ENCODE peak calls at places on chromosome 19, in six cellular contexts. K is IMR-90; C is kidney epithelial cell; A is CD8-positive, alpha-beta T cell; Y is fibroblast of villous mesenchyme; S is nephron progenitor cell. G is an unnamed sample.

GRCh38 chr19:19006213-19006612 is 27.1 kb downstream of the SUGP2 start:
- DNase-seq in K (peak), C (no peak), A (no peak), Y (no peak), S (no peak), G (no peak)

GRCh38 chr19:28638445-28638844 is 574.5 kb downstream of the UQCRFS1 start:
- DNase-seq in K (no peak), C (no peak), A (no peak), Y (no peak), S (no peak), G (no peak)

GRCh38 chr19:10892256-10892655 is 20.9 kb downstream of the CARM1 start:
- DNase-seq in K (no peak), C (no peak), A (no peak), Y (no peak), S (no peak), G (no peak)

GRCh38 chr19:5425260-5425659 is 30.0 kb upstream of the ZNRF4 start:
- DNase-seq in K (no peak), C (no peak), A (no peak), Y (no peak), S (no peak), G (no peak)

GRCh38 chr19:14021474-14021873 is 6.5 kb upstream of the RLN3 start:
- DNase-seq in K (no peak), C (no peak), A (no peak), Y (no peak), S (peak), G (no peak)

GRCh38 chr19:33668968-33669367 is 47.2 kb downstream of the CHST8 start:
- DNase-seq in K (no peak), C (no peak), A (no peak), Y (no peak), S (no peak), G (no peak)

GRCh38 chr19:54332149-54332548 is 6.8 kb downstream of the LILRA4 start:
- DNase-seq in K (no peak), C (no peak), A (no peak), Y (no peak), S (no peak), G (no peak)

GRCh38 chr19:6062274-6062673 is 48.0 kb downstream of the RFX2 start:
- DNase-seq in K (no peak), C (no peak), A (peak), Y (peak), S (no peak), G (no peak)

GRCh38 chr19:45527731-45528130 is 20.5 kb downstream of the VASP start:
- DNase-seq in K (no peak), C (no peak), A (no peak), Y (no peak), S (no peak), G (no peak)

GRCh38 chr19:45150731-45151725 is 9.8 kb downstream of the NKPD1 start:
- DNase-seq in K (no peak), C (no peak), A (no peak), Y (no peak), S (no peak), G (no peak)

GRCh38 chr19:53192771-53193533 is at the start of gene ZNF665:
- DNase-seq in K (peak), C (peak), A (peak), Y (peak), S (peak), G (peak)

GRCh38 chr19:3722443-3723109 is 14.4 kb downstream of the TJP3 start:
- DNase-seq in K (no peak), C (no peak), A (no peak), Y (no peak), S (no peak), G (no peak)

GRCh38 chr19:28292822-28293500 is 920.0 kb downstream of the UQCRFS1 start:
- DNase-seq in K (no peak), C (no peak), A (no peak), Y (no peak), S (no peak), G (no peak)

GRCh38 chr19:39951065-39951650 is 16.7 kb upstream of the FCGBP start:
- DNase-seq in K (no peak), C (no peak), A (no peak), Y (no peak), S (no peak), G (no peak)

GRCh38 chr19:19402656-19403372 is 2.7 kb upstream of the GATAD2A start:
- DNase-seq in K (no peak), C (no peak), A (no peak), Y (peak), S (no peak), G (no peak)

GRCh38 chr19:53621885-53622710 is 9.7 kb upstream of the DPRX start:
- DNase-seq in K (no peak), C (no peak), A (no peak), Y (peak), S (no peak), G (no peak)

GRCh38 chr19:38538793-38539528 is 78.8 kb downstream of the MAP4K1 start:
- DNase-seq in K (no peak), C (no peak), A (no peak), Y (no peak), S (no peak), G (no peak)

GRCh38 chr19:40377876-40378385 is 12.1 kb downstream of the HIPK4 start:
- DNase-seq in K (no peak), C (no peak), A (no peak), Y (no peak), S (no peak), G (no peak)

GRCh38 chr19:19490247-19490968 is 24.9 kb downstream of the TSSK6 start:
- DNase-seq in K (peak), C (peak), A (peak), Y (peak), S (peak), G (peak)

GRCh38 chr19:17209126-17210036 is 5.8 kb upstream of the USE1 start:
- DNase-seq in K (peak), C (no peak), A (peak), Y (peak), S (peak), G (no peak)

GRCh38 chr19:47379398-47379938 is 30.4 kb downstream of the DHX34 start:
- DNase-seq in K (no peak), C (no peak), A (no peak), Y (no peak), S (no peak), G (peak)

GRCh38 chr19:51688665-51689571 is 4.2 kb upstream of the SPACA6 start:
- DNase-seq in K (peak), C (peak), A (no peak), Y (peak), S (peak), G (no peak)

GRCh38 chr19:7529246-7529600 is 6.3 kb upstream of the PNPLA6 start:
- DNase-seq in K (no peak), C (no peak), A (no peak), Y (no peak), S (no peak), G (no peak)

GRCh38 chr19:23996549-23996948 is 81.9 kb downstream of the ZNF726 start:
- DNase-seq in K (no peak), C (no peak), A (no peak), Y (no peak), S (no peak), G (no peak)

GRCh38 chr19:50418186-50419021 is at the start of gene SPIB:
- DNase-seq in K (no peak), C (no peak), A (no peak), Y (no peak), S (no peak), G (no peak)

GRCh38 chr19:13396256-13397080 is 109.8 kb downstream of the CACNA1A start:
- DNase-seq in K (peak), C (peak), A (no peak), Y (peak), S (peak), G (no peak)

GRCh38 chr19:38388310-38389100 is at the start of gene SPRED3:
- DNase-seq in K (peak), C (no peak), A (no peak), Y (peak), S (peak), G (peak)

GRCh38 chr19:10965398-10965797 is 4.6 kb downstream of the SMARCA4 start:
- DNase-seq in K (no peak), C (no peak), A (no peak), Y (no peak), S (no peak), G (peak)

GRCh38 chr19:52464798-52465470 is 11.6 kb downstream of the ZNF578 start:
- DNase-seq in K (no peak), C (no peak), A (no peak), Y (no peak), S (peak), G (peak)

GRCh38 chr19:14450168-14450874 is 17.2 kb downstream of the PKN1 start:
- DNase-seq in K (no peak), C (no peak), A (peak), Y (peak), S (peak), G (no peak)

DNA sequence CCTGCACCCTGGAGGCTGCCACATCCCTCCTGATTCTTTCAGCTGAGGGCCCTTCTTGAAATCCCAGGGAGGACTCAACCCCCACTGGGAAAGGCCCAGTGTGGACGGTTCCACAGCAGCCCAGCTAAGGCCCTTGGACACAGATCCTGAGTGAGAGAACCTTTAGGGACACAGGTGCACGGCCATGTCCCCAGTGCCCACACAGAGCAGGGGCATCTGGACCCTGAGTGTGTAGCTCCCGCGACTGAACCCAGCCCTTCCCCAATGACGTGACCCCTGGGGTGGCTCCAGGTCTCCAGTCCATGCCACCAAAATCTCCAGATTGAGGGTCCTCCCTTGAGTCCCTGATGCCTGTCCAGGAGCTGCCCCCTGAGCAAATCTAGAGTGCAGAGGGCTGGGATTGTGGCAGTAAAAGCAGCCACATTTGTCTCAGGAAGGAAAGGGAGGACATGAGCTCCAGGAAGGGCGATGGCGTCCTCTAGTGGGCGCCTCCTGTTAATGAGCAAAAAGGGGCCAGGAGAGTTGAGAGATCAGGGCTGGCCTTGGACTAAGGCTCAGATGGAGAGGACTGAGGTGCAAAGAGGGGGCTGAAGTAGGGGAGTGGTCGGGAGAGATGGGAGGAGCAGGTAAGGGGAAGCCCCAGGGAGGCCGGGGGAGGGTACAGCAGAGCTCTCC is 6.9 kb upstream of the CEACAM5 start:
- DNase-seq in K (no peak), C (no peak), A (no peak), Y (no peak), S (no peak), G (no peak)
- TF ChIP-seq CTCF in K (no peak), C (peak), A (no peak), Y (no peak), S (no peak), G (no peak)

DNA sequence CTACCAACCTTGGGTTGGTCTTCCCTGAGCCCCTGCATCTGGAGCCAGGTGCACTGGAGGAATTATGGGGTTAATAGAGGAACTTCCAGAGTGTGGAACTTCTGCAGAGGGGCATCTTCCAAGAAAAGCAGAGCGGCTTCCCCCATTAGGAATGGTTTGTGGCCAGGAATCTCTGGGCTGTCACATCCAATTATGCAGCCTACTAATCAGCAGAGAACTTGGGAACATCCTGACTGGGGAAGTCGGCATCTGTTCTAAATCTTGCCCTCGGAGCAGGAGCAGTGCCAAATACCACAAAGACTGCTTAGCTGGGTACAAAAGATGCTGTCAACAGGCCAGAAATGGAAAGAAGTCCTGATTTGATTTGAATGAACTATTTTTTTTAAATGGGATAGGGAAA is 435.1 kb downstream of the ZNF536 start:
- DNase-seq in K (no peak), C (no peak), A (no peak), Y (no peak), S (no peak), G (no peak)
- TF ChIP-seq CTCF in K (no peak), C (no peak), A (no peak), Y (no peak), S (no peak), G (no peak)

GRCh38 chr19:2412449-2412848 is 14.9 kb downstream of the TIMM13 start:
- DNase-seq in K (no peak), C (no peak), A (no peak), Y (no peak), S (no peak), G (no peak)
- TF ChIP-seq CTCF in K (no peak), C (no peak), A (no peak), Y (no peak), S (no peak), G (no peak)

GRCh38 chr19:1811942-1812425 is at the start of gene ATP8B3:
- DNase-seq in K (no peak), C (no peak), A (peak), Y (no peak), S (no peak), G (peak)
- TF ChIP-seq CTCF in K (peak), C (peak), A (no peak), Y (peak), S (no peak), G (no peak)

GRCh38 chr19:57583521-57584416 is at the start of gene ZIK1:
- DNase-seq in K (peak), C (peak), A (peak), Y (peak), S (peak), G (peak)
- TF ChIP-seq CTCF in K (no peak), C (peak), A (peak), Y (no peak), S (no peak), G (peak)

GRCh38 chr19:49019242-49019932 is 2.5 kb upstream of the LHB start:
- DNase-seq in K (peak), C (no peak), A (peak), Y (peak), S (peak), G (peak)
- TF ChIP-seq CTCF in K (peak), C (peak), A (no peak), Y (no peak), S (no peak), G (no peak)

DNA sequence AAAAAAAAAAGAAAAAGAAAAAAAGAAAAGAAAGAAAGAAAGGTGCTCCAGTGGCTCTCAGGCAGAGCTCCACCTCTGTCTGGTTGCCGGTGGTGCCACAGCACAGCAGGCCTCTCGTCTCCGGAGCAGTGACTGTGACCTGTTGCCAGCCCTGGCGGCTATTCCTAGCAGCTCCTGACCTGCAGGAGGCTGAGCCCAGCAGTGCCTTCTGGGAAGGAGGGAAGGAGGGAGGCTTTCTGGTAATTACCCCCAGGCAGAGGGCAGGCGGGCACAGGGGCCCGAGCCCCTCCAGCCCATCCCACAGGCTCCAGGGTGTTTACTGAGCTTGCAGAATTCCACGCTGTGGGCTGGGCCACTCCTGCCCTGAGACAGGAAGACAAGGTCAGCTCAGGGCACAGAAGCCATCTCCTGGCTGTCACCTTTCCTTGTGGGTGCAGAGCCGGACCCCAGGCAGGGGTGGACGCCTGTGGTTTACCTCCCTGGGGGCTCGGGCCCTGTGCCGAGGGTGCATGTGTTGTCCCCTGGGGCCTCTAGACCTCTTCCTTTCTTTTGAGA is 77.9 kb downstream of the GNG7 start:
- DNase-seq in K (no peak), C (no peak), A (no peak), Y (no peak), S (peak), G (no peak)
- TF ChIP-seq CTCF in K (no peak), C (peak), A (no peak), Y (no peak), S (no peak), G (no peak)

GRCh38 chr19:35714601-35715354 is 3.0 kb upstream of the KMT2B start:
- DNase-seq in K (no peak), C (no peak), A (no peak), Y (no peak), S (no peak), G (no peak)
- TF ChIP-seq CTCF in K (no peak), C (no peak), A (no peak), Y (no peak), S (no peak), G (no peak)

DNA sequence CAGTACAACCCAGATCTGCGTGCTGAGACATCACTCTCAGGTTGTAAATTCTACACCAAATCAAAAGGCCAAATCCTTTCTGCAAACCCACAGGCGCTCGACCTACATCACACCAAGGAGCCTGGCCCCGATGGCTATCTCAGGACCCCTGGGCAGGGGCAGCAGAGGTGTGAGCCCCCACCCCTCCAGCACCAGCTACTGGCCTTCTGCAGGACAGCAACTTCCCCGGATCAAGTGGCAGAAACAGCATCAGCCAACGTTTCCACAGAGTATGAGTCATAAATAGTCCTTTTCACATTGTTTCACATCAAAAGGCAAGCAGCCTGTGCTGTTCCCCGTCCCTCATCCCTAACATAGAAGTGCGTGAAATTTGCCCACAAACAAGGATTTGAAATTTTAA is 276.1 kb downstream of the ZNF536 start:
- DNase-seq in K (peak), C (no peak), A (no peak), Y (no peak), S (no peak), G (no peak)
- TF ChIP-seq CTCF in K (no peak), C (peak), A (no peak), Y (no peak), S (no peak), G (no peak)

DNA sequence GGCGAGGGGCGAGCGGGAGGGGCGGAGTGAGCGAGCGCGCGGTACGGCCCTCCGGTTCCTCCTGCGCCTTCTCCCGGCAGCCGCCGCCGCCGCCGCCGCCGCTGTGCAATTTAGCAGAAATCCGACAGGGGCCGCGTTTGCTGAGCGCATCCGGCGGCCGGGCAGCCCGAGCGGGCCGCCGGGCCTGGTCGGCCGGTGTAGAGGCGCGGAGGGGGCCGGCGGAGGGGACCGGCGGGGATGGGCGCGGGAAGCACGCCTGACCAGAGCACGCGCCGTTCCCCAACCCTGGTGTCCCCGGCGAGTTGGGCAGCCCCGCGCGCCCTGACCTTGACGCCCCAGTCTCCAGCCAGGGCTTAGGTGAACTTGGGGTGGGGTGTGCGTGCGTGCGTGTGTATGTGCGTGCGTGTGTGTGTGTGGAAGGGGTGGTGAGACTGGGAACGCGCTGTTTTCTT is 144.5 kb upstream of the ZNF536 start:
- DNase-seq in K (peak), C (no peak), A (no peak), Y (peak), S (peak), G (peak)
- TF ChIP-seq CTCF in K (peak), C (peak), A (no peak), Y (peak), S (peak), G (peak)

G was measured in D721Med.